ENCODE peak calls at places on chromosomes 11 and 22, in five cellular contexts. One of them, this sample, is unnamed.

GRCh38 chr11:117187799-117188481 is 9.4 kb downstream of the SIDT2 start:
- DNase-seq in Karpas-422: no peak
- DNase-seq in endothelial cell of umbilical vein: no peak
- DNase-seq in lower lobe of right lung: peak; percentile 45
- DNase-seq in AG04450: no peak
- DNase-seq in this sample: no peak

GRCh38 chr11:130310622-130311021 is 4.1 kb downstream of the ZBTB44 start:
- DNase-seq in lower lobe of right lung: no peak
- DNase-seq in AG04450: no peak
- DNase-seq in Karpas-422: no peak
- DNase-seq in endothelial cell of umbilical vein: no peak
- DNase-seq in this sample: no peak

GRCh38 chr11:44256673-44257291 is 53.2 kb downstream of the ALX4 start:
- DNase-seq in lower lobe of right lung: no peak
- DNase-seq in Karpas-422: no peak
- DNase-seq in AG04450: no peak
- DNase-seq in endothelial cell of umbilical vein: no peak
- DNase-seq in this sample: no peak

GRCh38 chr22:40367342-40367741 is 3.1 kb upstream of the SGSM3 start:
- DNase-seq in AG04450: no peak
- DNase-seq in Karpas-422: no peak
- DNase-seq in lower lobe of right lung: no peak
- DNase-seq in endothelial cell of umbilical vein: no peak
- DNase-seq in this sample: no peak

GRCh38 chr22:24434472-24435322 is 7.3 kb downstream of the ADORA2A start:
- DNase-seq in lower lobe of right lung: no peak
- DNase-seq in AG04450: no peak
- DNase-seq in Karpas-422: peak; percentile 98
- DNase-seq in endothelial cell of umbilical vein: no peak
- DNase-seq in this sample: peak; percentile 37

GRCh38 chr11:30025396-30026139 is 8.7 kb upstream of the KCNA4 start:
- DNase-seq in Karpas-422: no peak
- DNase-seq in endothelial cell of umbilical vein: no peak
- DNase-seq in lower lobe of right lung: no peak
- DNase-seq in AG04450: no peak
- DNase-seq in this sample: no peak

GRCh38 chr22:46824348-46824909 is 62.0 kb downstream of the TBC1D22A start:
- DNase-seq in Karpas-422: no peak
- DNase-seq in endothelial cell of umbilical vein: no peak
- DNase-seq in lower lobe of right lung: no peak
- DNase-seq in AG04450: no peak
- DNase-seq in this sample: no peak

GRCh38 chr11:44619931-44620725 is 54.7 kb downstream of the CD82 start:
- DNase-seq in AG04450: no peak
- DNase-seq in Karpas-422: no peak
- DNase-seq in lower lobe of right lung: no peak
- DNase-seq in endothelial cell of umbilical vein: no peak
- DNase-seq in this sample: no peak

GRCh38 chr22:46604306-46604690 is 15.9 kb upstream of the GRAMD4 start:
- DNase-seq in endothelial cell of umbilical vein: no peak
- DNase-seq in AG04450: no peak
- DNase-seq in lower lobe of right lung: peak; percentile 70
- DNase-seq in Karpas-422: peak; percentile 60
- DNase-seq in this sample: peak; percentile 12

GRCh38 chr11:69791266-69791665 is 16.1 kb upstream of the FGF4 start:
- DNase-seq in endothelial cell of umbilical vein: no peak
- DNase-seq in lower lobe of right lung: no peak
- DNase-seq in Karpas-422: no peak
- DNase-seq in AG04450: no peak
- DNase-seq in this sample: peak; percentile 51

GRCh38 chr11:45224766-45225165 is 61.4 kb downstream of the SYT13 start:
- DNase-seq in Karpas-422: no peak
- DNase-seq in AG04450: no peak
- DNase-seq in lower lobe of right lung: no peak
- DNase-seq in endothelial cell of umbilical vein: no peak
- DNase-seq in this sample: no peak

GRCh38 chr11:46250071-46251052 is 27.1 kb upstream of the CREB3L1 start:
- DNase-seq in endothelial cell of umbilical vein: no peak
- DNase-seq in lower lobe of right lung: no peak
- DNase-seq in AG04450: no peak
- DNase-seq in Karpas-422: no peak
- DNase-seq in this sample: no peak

GRCh38 chr22:38186429-38186828 is 4.8 kb upstream of the PLA2G6 start:
- DNase-seq in lower lobe of right lung: no peak
- DNase-seq in Karpas-422: no peak
- DNase-seq in endothelial cell of umbilical vein: peak; percentile 51
- DNase-seq in AG04450: no peak
- DNase-seq in this sample: no peak

GRCh38 chr11:110160016-110160415 is 66.8 kb downstream of the ZC3H12C start:
- DNase-seq in AG04450: no peak
- DNase-seq in lower lobe of right lung: no peak
- DNase-seq in Karpas-422: no peak
- DNase-seq in endothelial cell of umbilical vein: peak; percentile 13
- DNase-seq in this sample: peak; percentile 44

GRCh38 chr11:85096939-85097338 is 530.2 kb downstream of the DLG2 start:
- DNase-seq in AG04450: no peak
- DNase-seq in Karpas-422: no peak
- DNase-seq in endothelial cell of umbilical vein: no peak
- DNase-seq in lower lobe of right lung: no peak
- DNase-seq in this sample: no peak

GRCh38 chr11:69841859-69842698 is 22.9 kb upstream of the FGF3 start:
- DNase-seq in Karpas-422: peak; percentile 69
- DNase-seq in endothelial cell of umbilical vein: no peak
- DNase-seq in lower lobe of right lung: peak; percentile 16
- DNase-seq in AG04450: no peak
- DNase-seq in this sample: no peak

GRCh38 chr11:44709966-44710365 is 16.8 kb upstream of the TSPAN18 start:
- DNase-seq in Karpas-422: no peak
- DNase-seq in AG04450: no peak
- DNase-seq in endothelial cell of umbilical vein: peak; percentile 59
- DNase-seq in lower lobe of right lung: no peak
- DNase-seq in this sample: no peak

GRCh38 chr22:34390400-34390799 is 470.1 kb upstream of the LARGE1 start:
- DNase-seq in lower lobe of right lung: no peak
- DNase-seq in endothelial cell of umbilical vein: no peak
- DNase-seq in AG04450: no peak
- DNase-seq in Karpas-422: no peak
- DNase-seq in this sample: no peak

GRCh38 chr11:62958547-62959071 is 26.2 kb downstream of the SLC22A6 start:
- DNase-seq in AG04450: peak; percentile 4
- DNase-seq in Karpas-422: peak; percentile 27
- DNase-seq in lower lobe of right lung: no peak
- DNase-seq in endothelial cell of umbilical vein: peak; percentile 24
- DNase-seq in this sample: peak; percentile 6

GRCh38 chr11:14342906-14343305 is 16.1 kb downstream of the RRAS2 start:
- DNase-seq in endothelial cell of umbilical vein: no peak
- DNase-seq in AG04450: peak; percentile 48
- DNase-seq in lower lobe of right lung: no peak
- DNase-seq in Karpas-422: no peak
- DNase-seq in this sample: no peak

GRCh38 chr11:105466582-105467228 is 143.2 kb upstream of the GRIA4 start:
- DNase-seq in endothelial cell of umbilical vein: peak; percentile 91
- DNase-seq in Karpas-422: no peak
- DNase-seq in lower lobe of right lung: no peak
- DNase-seq in AG04450: peak; percentile 16
- DNase-seq in this sample: peak; percentile 89

GRCh38 chr11:75593337-75593915 is 31.4 kb downstream of the SERPINH1 start:
- DNase-seq in Karpas-422: no peak
- DNase-seq in endothelial cell of umbilical vein: no peak
- DNase-seq in AG04450: no peak
- DNase-seq in lower lobe of right lung: no peak
- DNase-seq in this sample: no peak

GRCh38 chr11:20620988-20621387 is 21.6 kb downstream of the SLC6A5 start:
- DNase-seq in endothelial cell of umbilical vein: no peak
- DNase-seq in Karpas-422: no peak
- DNase-seq in AG04450: no peak
- DNase-seq in lower lobe of right lung: no peak
- DNase-seq in this sample: no peak

GRCh38 chr22:40499187-40499753 is 128.9 kb downstream of the SGSM3 start:
- DNase-seq in AG04450: peak; percentile 90
- DNase-seq in Karpas-422: no peak
- DNase-seq in lower lobe of right lung: no peak
- DNase-seq in endothelial cell of umbilical vein: peak; percentile 89
- DNase-seq in this sample: peak; percentile 97

DNA sequence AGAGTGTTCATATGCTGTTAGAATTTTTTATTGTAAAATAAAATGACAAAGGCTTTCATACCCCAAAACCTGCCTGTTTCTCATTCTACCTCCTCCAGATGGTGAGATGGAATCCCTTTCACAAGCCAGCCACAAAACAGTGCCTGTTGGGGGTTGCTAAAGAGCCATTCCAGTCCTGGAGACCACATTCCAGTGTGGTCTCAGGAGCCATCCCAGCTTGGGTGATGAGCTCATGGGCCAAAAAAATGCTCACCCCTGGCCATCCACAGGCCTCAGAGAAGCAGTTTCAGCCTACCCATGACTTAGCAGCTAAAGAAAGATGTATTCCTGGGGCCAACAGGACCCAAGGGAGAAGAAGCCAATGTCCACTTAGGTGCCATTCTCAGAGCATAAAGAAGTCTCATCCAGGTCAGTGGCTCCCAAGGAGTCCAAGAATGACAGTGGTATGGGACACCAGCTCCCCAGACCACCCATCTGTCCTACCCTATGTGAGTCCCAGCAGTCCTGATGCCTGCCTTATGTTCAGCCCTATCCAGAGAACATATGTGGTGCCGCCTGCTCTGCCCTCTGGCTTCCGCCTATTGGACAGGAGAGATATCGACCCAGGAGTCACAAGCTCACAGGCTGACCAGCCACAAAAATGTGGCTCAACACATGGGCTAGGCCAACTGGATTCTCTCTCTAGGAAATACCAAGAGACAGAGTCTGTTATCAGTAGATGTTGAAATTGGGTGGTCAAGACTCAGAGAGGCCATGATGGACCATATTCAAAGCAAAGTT is 26.4 kb downstream of the C11orf91 start:
- DNase-seq in Karpas-422: no peak
- DNase-seq in AG04450: peak; percentile 53
- DNase-seq in endothelial cell of umbilical vein: no peak
- DNase-seq in lower lobe of right lung: no peak
- DNase-seq in this sample: peak; percentile 63
- H3K27ac ChIP-seq in Karpas-422: no peak overlapping the region
- H3K27ac ChIP-seq in AG04450: peak overlapping the region; percentile 65
- H3K27ac ChIP-seq in endothelial cell of umbilical vein: no peak overlapping the region
- H3K27ac ChIP-seq in lower lobe of right lung: no peak overlapping the region
- H3K27ac ChIP-seq in this sample: no peak overlapping the region

GRCh38 chr11:28619870-28620540 is 511.8 kb downstream of the METTL15 start:
- DNase-seq in AG04450: no peak
- DNase-seq in Karpas-422: no peak
- DNase-seq in endothelial cell of umbilical vein: peak; percentile 52
- DNase-seq in lower lobe of right lung: no peak
- DNase-seq in this sample: peak; percentile 63
- H3K27ac ChIP-seq in AG04450: no peak overlapping the region
- H3K27ac ChIP-seq in Karpas-422: no peak overlapping the region
- H3K27ac ChIP-seq in endothelial cell of umbilical vein: peak overlapping the region; percentile 54
- H3K27ac ChIP-seq in lower lobe of right lung: no peak overlapping the region
- H3K27ac ChIP-seq in this sample: peak overlapping the region; percentile 45

GRCh38 chr11:121469910-121470309 is 17.1 kb upstream of the SORL1-AS1 start:
- DNase-seq in lower lobe of right lung: no peak
- DNase-seq in Karpas-422: no peak
- DNase-seq in AG04450: no peak
- DNase-seq in endothelial cell of umbilical vein: no peak
- DNase-seq in this sample: no peak
- H3K27ac ChIP-seq in lower lobe of right lung: no peak overlapping the region
- H3K27ac ChIP-seq in Karpas-422: no peak overlapping the region
- H3K27ac ChIP-seq in AG04450: no peak overlapping the region
- H3K27ac ChIP-seq in endothelial cell of umbilical vein: no peak overlapping the region
- H3K27ac ChIP-seq in this sample: no peak overlapping the region

DNA sequence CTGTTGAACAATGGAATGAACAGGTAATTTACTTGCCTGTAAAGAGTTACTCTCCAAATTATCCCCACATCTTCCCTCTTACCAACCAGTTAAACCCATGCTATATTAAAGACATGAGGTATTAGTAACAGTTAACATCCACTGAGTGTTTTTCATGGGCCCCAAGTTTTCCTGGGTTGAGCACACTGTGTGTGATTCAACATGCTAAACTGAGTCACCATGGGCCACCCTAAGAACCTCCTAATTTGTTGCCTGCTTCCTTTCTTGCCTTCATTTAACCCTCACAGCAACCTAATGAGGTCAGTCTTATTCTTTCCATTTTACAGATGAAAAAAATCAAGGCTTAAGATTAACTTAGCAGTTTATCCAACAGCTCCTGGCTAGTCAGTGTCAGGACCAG is 51.0 kb downstream of the GALNT18 start:
- DNase-seq in AG04450: no peak
- DNase-seq in lower lobe of right lung: no peak
- DNase-seq in Karpas-422: no peak
- DNase-seq in endothelial cell of umbilical vein: no peak
- DNase-seq in this sample: no peak
- H3K27ac ChIP-seq in AG04450: no peak overlapping the region
- H3K27ac ChIP-seq in lower lobe of right lung: no peak overlapping the region
- H3K27ac ChIP-seq in Karpas-422: no peak overlapping the region
- H3K27ac ChIP-seq in endothelial cell of umbilical vein: no peak overlapping the region
- H3K27ac ChIP-seq in this sample: no peak overlapping the region

GRCh38 chr11:132942611-132943324 is 589.5 kb downstream of the OPCML start:
- DNase-seq in lower lobe of right lung: no peak
- DNase-seq in Karpas-422: no peak
- DNase-seq in endothelial cell of umbilical vein: no peak
- DNase-seq in AG04450: no peak
- DNase-seq in this sample: no peak
- H3K27ac ChIP-seq in lower lobe of right lung: no peak overlapping the region
- H3K27ac ChIP-seq in Karpas-422: no peak overlapping the region
- H3K27ac ChIP-seq in endothelial cell of umbilical vein: no peak overlapping the region
- H3K27ac ChIP-seq in AG04450: no peak overlapping the region
- H3K27ac ChIP-seq in this sample: no peak overlapping the region

GRCh38 chr11:8773125-8773524 is 90.5 kb downstream of the RPL27A start:
- DNase-seq in lower lobe of right lung: no peak
- DNase-seq in endothelial cell of umbilical vein: no peak
- DNase-seq in AG04450: no peak
- DNase-seq in Karpas-422: no peak
- DNase-seq in this sample: no peak
- H3K27ac ChIP-seq in lower lobe of right lung: peak overlapping the region; percentile 33
- H3K27ac ChIP-seq in endothelial cell of umbilical vein: no peak overlapping the region
- H3K27ac ChIP-seq in AG04450: peak overlapping the region; percentile 59
- H3K27ac ChIP-seq in Karpas-422: no peak overlapping the region
- H3K27ac ChIP-seq in this sample: no peak overlapping the region

GRCh38 chr11:72789493-72790131 is 4.2 kb downstream of the STARD10 start:
- DNase-seq in endothelial cell of umbilical vein: no peak
- DNase-seq in Karpas-422: no peak
- DNase-seq in lower lobe of right lung: no peak
- DNase-seq in AG04450: no peak
- DNase-seq in this sample: peak; percentile 38

GRCh38 chr11:72784662-72785061 is 9.2 kb downstream of the STARD10 start:
- DNase-seq in endothelial cell of umbilical vein: no peak
- DNase-seq in Karpas-422: no peak
- DNase-seq in lower lobe of right lung: no peak
- DNase-seq in AG04450: no peak
- DNase-seq in this sample: no peak

GRCh38 chr11:72787262-72788104 is 6.4 kb downstream of the STARD10 start:
- DNase-seq in Karpas-422: peak; percentile 66
- DNase-seq in AG04450: no peak
- DNase-seq in lower lobe of right lung: no peak
- DNase-seq in endothelial cell of umbilical vein: no peak
- DNase-seq in this sample: no peak

GRCh38 chr11:72786305-72787261 is 7.3 kb downstream of the STARD10 start:
- DNase-seq in endothelial cell of umbilical vein: no peak
- DNase-seq in lower lobe of right lung: peak; percentile 86
- DNase-seq in Karpas-422: no peak
- DNase-seq in AG04450: no peak
- DNase-seq in this sample: no peak

GRCh38 chr11:72788250-72788649 is 5.6 kb downstream of the STARD10 start:
- DNase-seq in Karpas-422: no peak
- DNase-seq in AG04450: no peak
- DNase-seq in endothelial cell of umbilical vein: no peak
- DNase-seq in lower lobe of right lung: peak; percentile 69
- DNase-seq in this sample: no peak
- H3K27ac ChIP-seq in Karpas-422: no peak overlapping the region
- H3K27ac ChIP-seq in AG04450: no peak overlapping the region
- H3K27ac ChIP-seq in endothelial cell of umbilical vein: no peak overlapping the region
- H3K27ac ChIP-seq in lower lobe of right lung: peak overlapping the region; percentile 70
- H3K27ac ChIP-seq in this sample: no peak overlapping the region

GRCh38 chr11:109037856-109038780 is 373.2 kb downstream of the DDX10 start:
- DNase-seq in AG04450: no peak
- DNase-seq in endothelial cell of umbilical vein: peak; percentile 85
- DNase-seq in lower lobe of right lung: no peak
- DNase-seq in Karpas-422: no peak
- DNase-seq in this sample: peak; percentile 49
- H3K27ac ChIP-seq in AG04450: no peak overlapping the region
- H3K27ac ChIP-seq in endothelial cell of umbilical vein: peak overlapping the region; percentile 21
- H3K27ac ChIP-seq in lower lobe of right lung: no peak overlapping the region
- H3K27ac ChIP-seq in Karpas-422: no peak overlapping the region
- H3K27ac ChIP-seq in this sample: no peak overlapping the region